ENCODE peak calls at places on chromosomes 5 and 9, in six cellular contexts. O, J, B, P, C and S are unnamed samples.

GRCh38 chr5:142290574-142291299 is 34.1 kb downstream of the SPRY4 start:
- DNase-seq in C (no peak), P (peak; percentile 44), O (no peak), B (peak; percentile 68), J (peak; percentile 20), S (no peak)

GRCh38 chr9:77764894-77765780 is 117.0 kb upstream of the GNA14 start:
- DNase-seq in P (peak; percentile 42), J (peak; percentile 80), B (peak; percentile 84), C (no peak), O (no peak), S (no peak)

GRCh38 chr5:23405316-23406068 is 101.9 kb upstream of the PRDM9 start:
- DNase-seq in C (no peak), P (no peak), B (no peak), J (no peak), O (no peak), S (no peak)

GRCh38 chr9:127548352-127548878 is 63.7 kb upstream of the STXBP1 start:
- DNase-seq in O (no peak), C (no peak), J (no peak), B (no peak), P (no peak), S (no peak)

GRCh38 chr9:3528466-3528865 is 2.7 kb upstream of the RFX3 start:
- DNase-seq in J (no peak), C (peak; percentile 38), B (no peak), O (no peak), P (no peak), S (peak; percentile 43)

GRCh38 chr9:129549139-129549538 is 71.8 kb downstream of the C9orf50 start:
- DNase-seq in P (no peak), O (peak; percentile 23), C (no peak), B (peak; percentile 41), J (no peak), S (no peak)

GRCh38 chr9:33013962-33014664 is 11.0 kb upstream of the DNAJA1 start:
- DNase-seq in J (no peak), P (no peak), C (no peak), B (no peak), O (no peak), S (no peak)

GRCh38 chr9:138023394-138024124 is 146.0 kb downstream of the CACNA1B start:
- DNase-seq in P (no peak), B (no peak), O (no peak), C (no peak), J (no peak), S (no peak)

GRCh38 chr5:100758780-100759179 is 144.3 kb downstream of the ST8SIA4 start:
- DNase-seq in P (no peak), O (no peak), B (no peak), J (no peak), C (no peak), S (no peak)

GRCh38 chr5:58893551-58893950 is 310.7 kb downstream of the RAB3C start:
- DNase-seq in C (no peak), P (no peak), B (no peak), O (no peak), J (no peak), S (no peak)

GRCh38 chr5:151427258-151427657 is 20.1 kb upstream of the SLC36A1 start:
- DNase-seq in J (no peak), P (no peak), O (peak; percentile 79), B (no peak), C (no peak), S (peak; percentile 43)

GRCh38 chr5:137888489-137888874 is 775 bp upstream of the PKD2L2 start:
- DNase-seq in O (no peak), J (no peak), P (no peak), C (no peak), B (peak; percentile 10), S (no peak)

GRCh38 chr9:104608336-104608735 is 2.9 kb upstream of the OR13C2 start:
- DNase-seq in C (no peak), J (no peak), P (no peak), B (no peak), O (no peak), S (no peak)

GRCh38 chr9:21510806-21511205 is 28.7 kb upstream of the IFNE start:
- DNase-seq in J (no peak), P (no peak), O (no peak), C (no peak), B (no peak), S (no peak)

GRCh38 chr5:8930021-8930420 is 615.9 kb downstream of the SEMA5A start:
- DNase-seq in P (no peak), C (no peak), O (no peak), J (no peak), B (no peak), S (no peak)

GRCh38 chr5:110738503-110738811 is 350 bp upstream of the SLC25A46 start:
- DNase-seq in J (no peak), P (no peak), C (no peak), B (no peak), O (peak; percentile 70), S (no peak)

GRCh38 chr5:178279026-178279722 is 46.6 kb upstream of the PHYKPL start:
- DNase-seq in C (no peak), O (no peak), J (no peak), B (no peak), P (no peak), S (no peak)

GRCh38 chr5:980941-981340 is 27.7 kb upstream of the NKD2 start:
- DNase-seq in J (no peak), C (no peak), P (no peak), O (no peak), B (peak; percentile 42), S (no peak)

GRCh38 chr5:108167174-108167573 is 214.7 kb downstream of the FBXL17 start:
- DNase-seq in B (no peak), O (no peak), C (no peak), P (no peak), J (no peak), S (no peak)

GRCh38 chr5:126031989-126032716 is 391.1 kb upstream of the GRAMD2B start:
- DNase-seq in C (no peak), B (peak; percentile 87), O (no peak), J (peak; percentile 35), P (peak; percentile 84), S (no peak)

GRCh38 chr5:96509721-96510383 is 76.8 kb upstream of the PCSK1 start:
- DNase-seq in P (peak; percentile 41), B (peak; percentile 95), C (no peak), O (no peak), J (peak; percentile 97), S (no peak)

GRCh38 chr5:143241892-143242291 is 161.6 kb downstream of the NR3C1 start:
- DNase-seq in B (peak; percentile 50), O (no peak), C (no peak), P (no peak), J (peak; percentile 75), S (no peak)

GRCh38 chr5:31192442-31192841 is 1.0 kb upstream of the CDH6 start:
- DNase-seq in B (peak; percentile 44), C (no peak), O (no peak), J (peak; percentile 16), P (no peak), S (no peak)

GRCh38 chr5:74543162-74543995 is 97.1 kb downstream of the ENC1 start:
- DNase-seq in B (peak; percentile 91), J (peak; percentile 80), P (peak; percentile 84), O (no peak), C (no peak), S (no peak)

GRCh38 chr5:73339165-73339564 is 109.4 kb downstream of the FOXD1 start:
- DNase-seq in O (no peak), C (no peak), P (no peak), J (no peak), B (no peak), S (no peak)

GRCh38 chr9:117334101-117334500 is 80.8 kb downstream of the ASTN2 start:
- DNase-seq in B (no peak), O (no peak), C (no peak), J (no peak), P (no peak), S (no peak)

GRCh38 chr5:77518304-77518703 is 26.2 kb upstream of the WDR41 start:
- DNase-seq in C (no peak), B (peak; percentile 17), P (no peak), O (no peak), J (peak; percentile 2), S (no peak)
- TF ChIP-seq CTCF in C (no peak), B (peak; percentile 20), P (peak; percentile 9), O (no peak), J (peak; percentile 15), S (peak; percentile 33)

DNA sequence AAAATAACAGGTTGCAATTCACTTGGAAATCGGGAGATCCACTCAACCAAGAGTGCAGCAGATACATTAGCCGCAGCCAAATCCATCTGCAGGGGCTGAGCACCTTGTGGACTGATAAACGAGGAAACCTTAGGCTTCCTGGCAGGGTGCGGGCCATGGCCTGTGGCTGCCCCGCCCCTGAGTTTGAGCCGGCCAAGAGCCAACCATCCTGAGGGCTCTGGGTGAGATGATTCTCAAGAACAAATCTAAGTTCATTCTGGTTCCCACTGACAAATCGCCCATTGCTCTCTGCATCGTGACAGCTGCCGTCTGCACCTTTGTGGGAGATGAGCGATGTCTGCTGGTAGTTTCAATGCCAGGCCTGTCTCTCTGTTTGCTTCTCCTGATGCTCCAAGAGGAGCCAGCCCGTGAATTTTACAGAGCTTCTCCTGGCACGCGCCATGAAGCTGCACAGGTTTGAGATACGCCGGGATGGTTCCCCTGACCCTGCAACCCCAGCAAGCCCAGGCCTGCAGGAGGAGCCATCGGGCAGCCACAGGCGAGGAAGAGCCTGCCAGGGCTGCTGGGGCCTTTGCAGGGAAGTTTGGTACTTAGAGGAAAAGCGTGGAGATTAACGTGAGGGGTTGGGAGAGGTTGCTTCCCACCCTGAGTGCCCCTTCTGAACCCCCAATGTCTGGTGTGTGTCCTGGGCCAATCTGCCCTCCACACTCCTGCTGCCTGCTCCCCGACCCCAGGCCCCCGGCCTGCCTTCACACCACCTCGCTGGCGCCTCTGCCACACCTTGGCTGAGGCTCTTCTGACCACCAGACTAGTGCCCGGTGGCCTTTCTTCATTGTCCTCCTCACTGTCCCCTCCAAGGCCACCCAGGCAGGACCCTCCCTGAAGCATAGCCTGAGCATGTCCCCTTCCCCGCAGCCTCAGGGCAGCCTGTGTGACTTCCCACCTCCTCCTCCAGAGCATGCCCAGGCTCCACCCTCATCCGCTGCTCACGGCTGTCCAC is 154.2 kb downstream of the OLFM1 start:
- DNase-seq in B (no peak), J (no peak), P (no peak), O (no peak), C (no peak), S (no peak)
- TF ChIP-seq CTCF in B (no peak), J (no peak), P (no peak), O (no peak), C (no peak), S (no peak)

DNA sequence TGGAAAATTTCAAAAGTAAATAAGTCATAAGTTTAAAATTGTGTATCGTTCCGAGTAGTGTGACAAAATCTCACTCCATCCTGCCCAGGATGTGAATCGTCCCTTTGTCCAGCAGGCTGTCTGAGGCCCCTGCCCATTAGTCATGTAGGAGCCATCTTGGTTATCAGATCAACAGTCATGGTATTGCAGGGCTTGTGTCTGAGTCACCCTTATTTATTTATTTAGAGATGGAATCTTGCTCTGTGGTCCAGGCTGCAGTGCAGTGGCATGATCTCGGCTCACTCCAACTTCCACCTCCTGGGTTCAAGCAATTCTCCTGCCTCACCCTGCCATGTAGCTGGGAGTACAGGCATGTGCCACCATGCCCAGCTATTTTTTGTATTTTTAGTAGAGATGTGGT is 30.2 kb downstream of the ITGA2 start:
- DNase-seq in J (peak; percentile 87), C (no peak), P (peak; percentile 91), B (peak; percentile 79), O (no peak), S (no peak)
- TF ChIP-seq CTCF in J (peak; percentile 6), C (no peak), P (peak; percentile 61), B (peak; percentile 31), O (no peak), S (no peak)

GRCh38 chr5:180787025-180787424 is 15.6 kb downstream of the MGAT1 start:
- DNase-seq in O (no peak), C (no peak), J (peak; percentile 29), P (peak; percentile 11), B (no peak), S (no peak)
- TF ChIP-seq CTCF in O (no peak), C (no peak), J (no peak), P (no peak), B (no peak), S (no peak)